ENCODE peak calls at places on chromosomes 5 and 9, in nine cellular contexts. L, Y, I, R, S, X, B, K and W are unnamed samples.

GRCh38 chr9:84379740-84380139 is 39.2 kb upstream of the SLC28A3 start:
- DNase-seq in Y (no peak), I (no peak), B (no peak), K (no peak), R (no peak), L (no peak), X (no peak), S (no peak), W (no peak)

GRCh38 chr9:131994364-131995110 is 85.1 kb downstream of the MED27 start:
- DNase-seq in Y (no peak), B (no peak), X (no peak), K (no peak), L (no peak), I (no peak), R (no peak), S (no peak), W (no peak)

GRCh38 chr9:129328357-129329103 is 150.5 kb upstream of the IER5L start:
- DNase-seq in S (no peak), L (no peak), B (no peak), K (no peak), Y (no peak), I (no peak), X (no peak), R (no peak), W (no peak)

GRCh38 chr5:150606476-150606875 is 34.0 kb upstream of the SYNPO start:
- DNase-seq in L (no peak), S (no peak), K (no peak), Y (no peak), R (no peak), I (no peak), X (no peak), B (no peak), W (no peak)

GRCh38 chr5:159971038-159971437 is 37.9 kb upstream of the TTC1 start:
- DNase-seq in I (no peak), B (no peak), L (no peak), K (no peak), S (no peak), X (no peak), Y (no peak), R (no peak), W (no peak)

GRCh38 chr5:95760291-95761191 is 29.4 kb downstream of the RHOBTB3 start:
- DNase-seq in L (no peak), I (peak), B (no peak), K (peak), S (peak), Y (no peak), R (no peak), X (peak), W (no peak)

GRCh38 chr9:137021979-137022619 is 5.9 kb downstream of the ABCA2 start:
- DNase-seq in Y (no peak), B (peak), S (peak), I (peak), X (no peak), R (peak), K (no peak), L (no peak), W (no peak)

GRCh38 chr5:97427235-97427634 is 244.2 kb upstream of the RIOK2 start:
- DNase-seq in X (no peak), Y (no peak), S (no peak), I (no peak), R (no peak), B (no peak), K (no peak), L (no peak), W (no peak)

GRCh38 chr5:157265714-157266285 is at the start of gene CYFIP2:
- DNase-seq in B (peak), I (peak), R (no peak), L (peak), X (no peak), Y (peak), S (peak), K (no peak), W (no peak)

DNA sequence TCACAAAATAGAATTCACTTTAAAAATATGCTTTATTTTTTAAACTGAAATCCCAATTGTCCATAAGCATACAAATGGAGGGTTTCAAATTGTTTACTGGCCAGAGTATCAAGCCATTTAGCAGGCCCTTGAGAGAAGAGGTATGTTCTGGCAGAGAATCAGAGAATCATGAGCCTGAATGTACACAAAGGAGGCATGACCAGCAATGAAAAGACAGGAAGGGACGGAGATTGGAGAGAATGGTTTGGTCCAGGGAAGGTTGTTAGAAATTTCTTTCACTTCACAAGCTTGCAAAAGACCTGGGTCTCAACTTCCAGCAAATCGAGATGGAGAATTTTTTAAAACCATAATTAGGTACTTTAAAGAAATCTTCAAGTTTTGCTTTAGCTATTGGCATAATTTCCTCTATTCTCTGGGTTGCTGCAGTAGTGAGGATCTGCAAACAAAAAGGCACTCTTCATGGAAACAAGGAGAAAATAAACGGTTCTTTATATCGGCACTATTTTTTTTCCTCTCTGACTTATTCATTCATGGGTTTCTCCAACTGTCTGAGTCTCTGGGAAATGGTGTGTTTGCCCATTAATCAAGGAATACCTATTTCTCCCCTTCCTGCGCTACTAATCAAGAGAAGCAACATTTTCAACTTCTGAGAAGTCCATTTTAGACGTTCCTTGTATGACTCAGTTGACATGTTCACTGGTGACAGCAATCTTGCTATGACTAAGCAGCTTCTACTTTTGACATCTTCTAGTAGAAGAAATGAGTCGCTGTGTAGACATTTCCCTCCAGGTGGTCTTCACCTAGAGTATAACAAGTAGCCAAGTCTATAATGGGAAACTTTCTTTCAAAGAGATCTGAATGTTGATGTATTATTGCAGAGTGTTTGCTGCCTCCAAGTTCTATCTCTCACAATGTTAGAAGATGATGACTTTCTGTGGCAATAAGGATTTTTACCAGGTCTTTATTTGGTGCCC is 23.1 kb upstream of the ERCC6L2 start:
- DNase-seq in X (peak), B (no peak), R (no peak), S (peak), I (peak), K (no peak), Y (no peak), L (no peak), W (no peak)
- TF ChIP-seq CTCF in X (no peak), B (no peak), R (no peak), S (no peak), I (no peak), K (no peak), Y (no peak), L (no peak), W (no peak)

GRCh38 chr5:141320225-141321169 is at the start of gene TAF7:
- DNase-seq in R (peak), B (peak), X (peak), L (peak), S (peak), I (peak), Y (peak), K (peak), W (peak)

GRCh38 chr5:141328231-141328630 is 2.1 kb upstream of the PCDHGA1 start:
- DNase-seq in S (no peak), X (no peak), R (no peak), L (no peak), B (no peak), I (no peak), Y (no peak), K (no peak), W (no peak)

GRCh38 chr5:141322261-141322660 is 1.7 kb upstream of the TAF7 start:
- DNase-seq in R (no peak), L (no peak), I (no peak), S (no peak), Y (no peak), K (no peak), B (no peak), X (no peak), W (no peak)

GRCh38 chr5:141330299-141331080 is at the start of gene PCDHGA1:
- DNase-seq in S (peak), Y (no peak), R (no peak), I (peak), B (no peak), K (peak), X (no peak), L (no peak), W (no peak)

DNA sequence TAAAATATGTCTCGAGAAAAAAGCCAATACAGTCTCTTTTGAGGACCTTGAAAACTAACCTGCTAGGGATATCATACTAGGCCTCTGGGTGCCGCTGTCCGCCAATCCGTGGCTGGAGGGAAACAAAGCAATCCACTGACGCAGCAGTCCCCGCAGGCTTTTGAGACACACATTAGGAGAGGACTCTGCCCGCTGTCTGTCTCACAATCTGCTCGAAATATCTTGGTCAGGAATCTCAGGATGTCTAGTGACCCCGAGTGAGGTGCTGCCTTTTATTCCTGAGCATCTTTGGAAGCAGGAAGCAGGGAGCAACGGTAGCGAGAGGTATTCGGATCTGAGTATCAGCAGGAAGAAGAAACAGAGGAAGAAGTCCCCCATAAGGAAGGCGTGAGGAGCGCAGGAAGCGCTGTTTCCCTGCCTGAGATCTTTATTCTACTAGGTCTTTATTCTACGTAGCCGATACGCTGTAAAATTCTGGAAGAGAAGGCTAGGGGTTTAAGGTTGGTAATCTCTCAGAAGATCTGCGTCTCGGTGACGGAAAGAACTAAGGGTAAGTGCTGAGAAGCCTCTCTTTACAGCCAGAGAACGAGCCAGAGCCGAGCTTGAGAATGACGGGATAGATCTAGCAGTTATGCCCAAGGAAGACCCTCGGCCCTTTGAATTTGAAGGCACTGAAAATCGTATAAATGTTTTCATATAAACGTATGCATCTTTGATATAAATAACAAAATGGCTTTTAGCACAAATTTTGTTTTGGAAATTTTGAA is 4.0 kb upstream of the PCDHGA1 start:
- DNase-seq in X (no peak), R (peak), Y (no peak), K (peak), S (peak), I (peak), L (peak), B (peak), W (no peak)
- TF ChIP-seq CTCF in X (peak), R (peak), Y (peak), K (peak), S (peak), I (peak), L (peak), B (peak), W (peak)

DNA sequence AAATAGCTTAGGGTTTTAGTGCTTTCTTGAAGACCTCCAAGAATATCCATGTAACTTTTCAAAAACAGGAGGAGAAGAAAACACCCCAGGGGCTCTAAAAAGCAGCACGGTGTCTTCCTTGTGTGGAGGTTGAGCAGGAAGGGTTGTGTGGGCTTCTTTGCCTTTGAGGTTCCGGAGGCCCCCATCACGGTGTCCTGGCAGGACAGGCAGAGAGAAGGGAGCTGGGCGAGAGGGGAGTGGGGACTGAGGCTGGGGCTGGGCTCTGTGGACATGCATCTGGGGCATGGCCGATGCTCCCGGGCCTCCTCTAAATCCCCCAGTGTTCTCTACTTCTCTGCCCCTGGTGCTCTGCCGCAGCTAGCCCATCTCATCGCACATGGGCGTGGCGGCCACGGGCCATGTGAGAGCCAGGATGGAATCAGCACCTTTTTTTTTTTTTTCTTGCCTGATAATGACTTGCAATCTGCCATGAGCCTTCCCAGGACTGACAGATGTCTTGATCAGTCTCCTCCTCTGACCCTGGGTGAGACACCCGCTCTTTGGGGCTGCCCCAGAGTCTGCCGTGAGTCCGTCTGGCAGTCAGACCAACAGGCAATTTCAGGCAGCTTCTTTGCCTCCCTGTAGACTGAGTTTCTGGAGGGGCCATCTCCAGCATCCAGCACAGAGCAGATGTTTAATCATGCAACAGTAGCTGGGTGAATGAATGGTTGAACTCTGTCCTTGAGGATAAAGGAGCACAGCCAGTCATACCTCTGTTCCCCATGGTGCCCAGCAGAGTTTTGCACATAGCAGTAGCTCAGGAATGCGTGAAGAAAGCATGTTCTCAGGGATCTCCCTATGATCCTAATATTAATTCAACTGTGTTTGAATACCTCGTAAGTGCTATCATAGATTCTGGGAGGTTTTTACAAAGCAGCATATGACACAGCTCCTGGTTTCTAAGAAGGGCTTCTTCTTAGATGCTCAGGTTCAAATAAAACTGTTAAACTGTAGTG is 12.1 kb downstream of the CXCL14 start:
- DNase-seq in I (no peak), B (no peak), K (no peak), Y (no peak), X (no peak), S (no peak), R (no peak), L (no peak), W (no peak)
- TF ChIP-seq CTCF in I (no peak), B (no peak), K (no peak), Y (no peak), X (no peak), S (no peak), R (no peak), L (peak), W (peak)

GRCh38 chr9:33211695-33212393 is 28.1 kb upstream of the SPINK4 start:
- DNase-seq in Y (no peak), R (no peak), S (no peak), K (no peak), X (no peak), I (peak), L (no peak), B (peak), W (no peak)
- TF ChIP-seq CTCF in Y (no peak), R (no peak), S (no peak), K (no peak), X (no peak), I (no peak), L (no peak), B (no peak), W (no peak)

GRCh38 chr9:124266139-124266825 is 8.5 kb downstream of the NEK6 start:
- DNase-seq in R (no peak), S (no peak), L (no peak), B (no peak), I (peak), Y (no peak), K (no peak), X (no peak), W (no peak)

GRCh38 chr9:124266826-124267201 is 9.1 kb downstream of the NEK6 start:
- DNase-seq in R (no peak), L (no peak), S (no peak), K (no peak), X (no peak), I (no peak), B (no peak), Y (no peak), W (no peak)

GRCh38 chr9:124268248-124268647 is 10.5 kb downstream of the NEK6 start:
- DNase-seq in L (no peak), S (no peak), I (no peak), K (no peak), B (no peak), X (no peak), R (no peak), Y (no peak), W (no peak)

GRCh38 chr9:124269556-124269955 is 11.8 kb downstream of the NEK6 start:
- DNase-seq in K (no peak), R (no peak), X (no peak), B (no peak), S (no peak), I (no peak), L (no peak), Y (no peak), W (no peak)

DNA sequence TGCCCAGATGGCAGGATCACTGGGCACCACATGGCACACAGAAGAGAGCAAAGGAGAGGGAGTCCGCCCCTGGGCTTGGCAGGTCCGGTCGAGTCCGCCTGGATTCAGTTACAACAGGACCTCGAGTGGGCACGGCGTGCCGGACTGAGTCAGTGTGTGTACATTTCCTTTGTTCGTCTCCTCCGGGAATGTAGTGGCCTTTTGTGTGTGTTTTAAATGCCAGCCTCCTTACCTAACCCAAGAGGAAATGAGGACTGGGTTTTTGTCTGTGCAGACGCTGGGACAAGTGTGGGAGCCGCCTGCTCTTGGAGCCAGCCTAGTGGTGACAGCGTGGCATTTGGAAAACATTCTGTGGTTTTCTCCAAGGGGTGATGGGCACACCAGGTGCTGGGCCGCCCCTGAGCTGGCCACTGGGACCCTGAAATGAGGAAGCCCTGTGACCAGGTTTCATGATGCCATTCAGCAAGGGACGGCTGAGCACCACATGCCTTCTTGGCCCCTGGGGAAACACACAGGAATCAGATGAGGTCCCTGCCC is 9.6 kb downstream of the NEK6 start:
- DNase-seq in Y (no peak), X (peak), K (no peak), S (no peak), B (no peak), L (no peak), I (peak), R (no peak), W (no peak)
- TF ChIP-seq CTCF in Y (no peak), X (no peak), K (no peak), S (no peak), B (no peak), L (no peak), I (no peak), R (no peak), W (peak)

GRCh38 chr9:95102572-95102971 is 214.9 kb downstream of the FANCC start:
- DNase-seq in B (no peak), K (no peak), I (no peak), Y (no peak), R (no peak), S (no peak), X (no peak), L (no peak), W (no peak)

GRCh38 chr9:95101326-95101725 is 216.2 kb downstream of the FANCC start:
- DNase-seq in L (no peak), S (no peak), B (no peak), R (no peak), Y (no peak), K (no peak), I (peak), X (no peak), W (no peak)

GRCh38 chr9:95103385-95104087 is 214.0 kb downstream of the FANCC start:
- DNase-seq in X (no peak), S (no peak), Y (no peak), R (no peak), L (peak), I (no peak), B (no peak), K (no peak), W (no peak)

GRCh38 chr9:95100071-95100627 is 217.4 kb downstream of the FANCC start:
- DNase-seq in Y (no peak), L (no peak), X (no peak), B (no peak), R (no peak), S (no peak), I (peak), K (no peak), W (no peak)

DNA sequence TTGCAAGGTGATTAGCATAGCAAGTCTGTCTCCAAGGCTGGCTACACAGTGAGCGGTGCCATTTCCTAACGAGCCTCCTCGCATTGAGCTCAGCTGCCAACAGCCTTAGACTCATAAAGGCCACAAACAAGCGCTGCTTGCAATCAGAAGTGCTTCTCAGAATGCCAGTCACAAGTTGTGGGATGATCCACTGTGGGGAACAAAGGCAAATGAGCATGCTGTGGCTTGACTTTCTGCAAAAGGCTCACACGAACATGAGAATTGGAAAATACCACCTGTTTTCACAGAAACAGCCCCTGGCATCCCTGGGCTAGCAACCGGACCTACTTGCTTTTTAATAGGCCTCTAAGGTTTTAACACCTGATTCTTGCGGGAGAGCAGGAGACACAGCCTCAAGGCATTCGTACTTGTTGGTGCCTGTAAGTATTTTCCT is 215.5 kb downstream of the FANCC start:
- DNase-seq in R (no peak), X (no peak), K (no peak), S (no peak), B (no peak), Y (no peak), L (no peak), I (peak), W (no peak)
- TF ChIP-seq CTCF in R (no peak), X (no peak), K (no peak), S (no peak), B (no peak), Y (no peak), L (no peak), I (no peak), W (no peak)

DNA sequence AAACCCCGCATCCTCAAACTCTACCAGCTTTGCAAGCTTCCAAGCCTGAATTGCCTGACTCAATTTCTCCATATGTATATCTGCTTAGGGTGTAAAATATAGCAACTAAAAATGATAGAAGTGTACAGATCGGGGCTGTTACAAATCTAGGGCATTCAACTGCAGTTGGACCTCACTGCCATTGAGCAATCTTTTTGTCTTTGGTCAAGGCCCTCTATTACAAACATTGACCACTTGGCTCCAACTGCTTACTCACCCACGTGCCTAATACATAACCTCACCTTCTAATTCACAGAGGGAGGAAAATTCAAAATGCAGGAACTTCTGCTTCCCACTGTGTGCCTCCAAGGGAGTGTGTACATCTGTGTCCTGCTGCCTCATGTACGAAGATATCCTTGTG is 10.0 kb downstream of the LRRC70 start:
- DNase-seq in S (no peak), X (no peak), B (no peak), K (no peak), Y (no peak), R (no peak), I (no peak), L (no peak), W (no peak)
- TF ChIP-seq CTCF in S (no peak), X (no peak), B (no peak), K (no peak), Y (no peak), R (no peak), I (no peak), L (no peak), W (no peak)